ENCODE peak calls at places on chromosome 17, in four cellular contexts. W, F, X and I are unnamed samples.

GRCh38 chr17:17913695-17914332 is 58.4 kb downstream of the TOM1L2 start:
- DNase-seq in W (peak), F (peak), X (no peak), I (peak)

GRCh38 chr17:38551121-38551520 is 54.6 kb downstream of the SRCIN1 start:
- DNase-seq in W (no peak), F (no peak), X (no peak), I (no peak)

GRCh38 chr17:83085526-83086196 is 6.3 kb downstream of the METRNL start:
- DNase-seq in W (no peak), F (no peak), X (no peak), I (no peak)

GRCh38 chr17:29021251-29021650 is 15.4 kb upstream of the SEZ6 start:
- DNase-seq in W (no peak), F (no peak), X (no peak), I (no peak)

GRCh38 chr17:48970224-48970623 is 1.8 kb upstream of the GIP start:
- DNase-seq in W (no peak), F (peak), X (no peak), I (peak)

GRCh38 chr17:5772720-5773119 is 188.4 kb upstream of the NLRP1 start:
- DNase-seq in W (peak), F (no peak), X (no peak), I (no peak)

GRCh38 chr17:48429638-48430586 is at the start of gene SKAP1:
- DNase-seq in W (no peak), F (no peak), X (no peak), I (no peak)

GRCh38 chr17:64653325-64653984 is 8.7 kb downstream of the SMURF2 start:
- DNase-seq in W (peak), F (no peak), X (no peak), I (no peak)

GRCh38 chr17:70569131-70569530 is 399.8 kb downstream of the KCNJ2 start:
- DNase-seq in W (no peak), F (no peak), X (no peak), I (no peak)

GRCh38 chr17:55238931-55239297 is 25.8 kb upstream of the HLF start:
- DNase-seq in W (no peak), F (peak), X (no peak), I (no peak)

GRCh38 chr17:5260542-5260941 is 21.5 kb upstream of the RABEP1 start:
- DNase-seq in W (no peak), F (no peak), X (no peak), I (no peak)

GRCh38 chr17:47621293-47622178 is 28.2 kb upstream of the KPNB1 start:
- DNase-seq in W (peak), F (no peak), X (no peak), I (peak)

GRCh38 chr17:82795615-82796014 is 43.8 kb downstream of the TBCD start:
- DNase-seq in W (no peak), F (no peak), X (no peak), I (no peak)

GRCh38 chr17:28421775-28422305 is 15.8 kb upstream of the SLC46A1 start:
- DNase-seq in W (no peak), F (no peak), X (no peak), I (no peak)

GRCh38 chr17:74431568-74432483 is at the start of gene GPRC5C:
- DNase-seq in W (no peak), F (peak), X (no peak), I (no peak)

DNA sequence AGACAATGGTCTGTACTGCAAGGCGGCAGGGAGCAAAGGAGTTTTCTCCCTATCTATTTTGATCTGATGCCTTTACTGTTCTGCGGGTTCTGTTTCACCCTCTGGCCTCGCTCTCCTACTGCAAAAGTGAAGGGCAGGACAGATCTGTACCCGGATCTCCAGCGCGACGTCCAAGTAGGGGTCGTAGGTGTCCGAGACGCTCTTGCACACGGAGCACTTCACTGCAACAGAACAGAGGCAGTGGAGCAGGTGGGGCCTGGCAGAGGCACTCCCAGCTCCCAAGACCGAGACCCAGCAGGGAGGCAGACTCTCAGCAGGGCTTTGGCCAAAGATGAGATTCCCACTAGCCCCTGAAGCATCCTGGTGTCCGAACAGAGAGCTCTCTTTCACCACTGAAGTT is 19.8 kb downstream of the USP36 start:
- DNase-seq in W (no peak), F (no peak), X (no peak), I (no peak)
- H3K9ac ChIP-seq in W (no peak), F (no peak), X (no peak), I (no peak)

DNA sequence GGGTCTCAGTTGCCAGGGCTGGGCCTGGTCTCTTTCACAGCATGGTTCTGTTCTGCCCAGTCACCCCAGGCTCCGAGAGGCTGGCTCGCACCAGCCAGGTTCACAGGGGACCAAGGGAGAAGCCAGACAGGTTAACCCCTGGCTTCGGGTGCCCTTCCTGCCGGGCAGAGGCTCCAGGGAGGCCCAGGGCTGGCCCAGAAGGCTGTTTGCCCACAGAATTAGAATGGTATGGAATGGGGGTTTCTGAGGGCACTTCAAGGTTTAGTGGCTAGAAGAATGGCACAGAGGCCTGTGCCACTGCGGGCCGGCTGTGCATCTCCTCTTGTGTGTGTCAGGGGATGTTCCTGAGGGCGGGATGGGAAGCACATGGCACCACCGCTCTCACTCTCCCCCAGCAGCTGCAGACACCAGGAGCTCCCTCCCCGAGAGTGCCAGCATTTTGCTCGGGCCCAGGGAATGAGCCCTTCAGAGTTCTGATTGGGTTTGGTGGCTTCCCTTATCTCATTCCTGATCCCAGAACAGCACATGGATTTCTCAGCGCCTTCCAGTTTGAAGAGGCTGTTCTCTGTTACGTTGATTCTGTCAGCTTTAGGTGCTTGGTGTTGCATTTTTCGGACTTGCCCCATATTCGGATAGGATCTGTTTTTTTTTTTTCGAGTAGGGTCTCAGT is 23.7 kb downstream of the UNC13D start:
- DNase-seq in W (no peak), F (no peak), X (no peak), I (no peak)
- H2AFZ ChIP-seq in W (no peak), F (no peak), X (no peak), I (no peak)

GRCh38 chr17:39889200-39889599 is 21.2 kb downstream of the ZPBP2 start:
- DNase-seq in W (no peak), F (no peak), X (no peak), I (no peak)
- TF ChIP-seq FOS in W (no peak), F (no peak), X (no peak), I (no peak)

GRCh38 chr17:50026901-50027638 is 28.8 kb upstream of the ITGA3 start:
- DNase-seq in W (peak), F (peak), X (no peak), I (peak)

GRCh38 chr17:50026046-50026675 is 29.7 kb upstream of the ITGA3 start:
- DNase-seq in W (no peak), F (no peak), X (no peak), I (no peak)

GRCh38 chr17:50029185-50029584 is 26.7 kb upstream of the ITGA3 start:
- DNase-seq in W (no peak), F (no peak), X (no peak), I (no peak)

GRCh38 chr17:50028207-50029120 is 27.4 kb upstream of the ITGA3 start:
- DNase-seq in W (peak), F (no peak), X (no peak), I (peak)

GRCh38 chr17:50027639-50028206 is 28.2 kb upstream of the ITGA3 start:
- DNase-seq in W (peak), F (no peak), X (no peak), I (peak)
- H3K9ac ChIP-seq in W (peak), F (no peak), X (no peak), I (peak)

DNA sequence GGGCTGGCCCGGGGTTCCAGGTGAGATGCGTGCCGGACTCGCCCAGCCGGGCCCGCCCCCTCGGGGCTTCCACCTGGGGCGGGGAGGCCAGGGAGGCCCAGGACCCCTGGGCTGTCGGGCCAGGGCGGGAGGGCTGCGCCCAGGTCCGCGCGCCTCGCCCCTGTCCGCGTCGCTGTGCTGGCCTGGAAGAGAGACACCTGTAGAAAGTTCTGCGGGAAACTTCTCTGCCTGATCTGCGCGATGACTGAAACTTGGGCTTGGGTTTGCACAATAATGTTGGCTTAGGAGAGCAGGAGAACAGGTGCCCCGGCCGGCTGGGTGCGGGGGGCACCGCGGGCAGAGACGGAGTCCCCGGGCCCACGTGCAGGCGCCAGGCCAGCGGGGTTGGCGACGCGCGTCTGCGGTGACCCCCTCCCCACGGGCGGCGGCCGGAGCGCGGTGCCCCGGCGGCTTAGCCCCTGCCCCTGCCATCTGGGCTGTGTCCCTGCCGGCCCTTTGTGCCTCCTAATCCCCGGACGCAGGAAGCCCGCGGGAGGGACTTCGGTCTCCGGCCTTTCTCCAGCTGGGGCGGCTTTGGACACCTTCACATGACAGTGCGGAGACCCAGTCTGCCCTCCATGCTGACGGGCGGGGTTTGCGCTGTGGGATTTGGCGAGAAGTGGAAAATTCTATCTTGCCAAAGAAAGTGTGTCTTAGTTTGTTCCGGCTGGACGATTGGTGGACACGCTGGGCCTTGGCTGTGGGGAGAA is 483 bp downstream of the LLGL2 start:
- DNase-seq in W (no peak), F (peak), X (no peak), I (no peak)
- H2AFZ ChIP-seq in W (peak), F (peak), X (peak), I (peak)

GRCh38 chr17:76492250-76492988 is 8.8 kb downstream of the RHBDF2 start:
- DNase-seq in W (no peak), F (no peak), X (peak), I (no peak)
- TF ChIP-seq FOS in W (no peak), F (no peak), X (no peak), I (no peak)

GRCh38 chr17:61684172-61684571 is 93.2 kb upstream of the NACA2 start:
- DNase-seq in W (no peak), F (no peak), X (no peak), I (no peak)
- H3K9ac ChIP-seq in W (no peak), F (no peak), X (no peak), I (no peak)

GRCh38 chr17:43025290-43025657 is 243 bp downstream of the RND2 start:
- DNase-seq in W (no peak), F (no peak), X (no peak), I (no peak)
- H2AFZ ChIP-seq in W (peak), F (peak), X (no peak), I (peak)

DNA sequence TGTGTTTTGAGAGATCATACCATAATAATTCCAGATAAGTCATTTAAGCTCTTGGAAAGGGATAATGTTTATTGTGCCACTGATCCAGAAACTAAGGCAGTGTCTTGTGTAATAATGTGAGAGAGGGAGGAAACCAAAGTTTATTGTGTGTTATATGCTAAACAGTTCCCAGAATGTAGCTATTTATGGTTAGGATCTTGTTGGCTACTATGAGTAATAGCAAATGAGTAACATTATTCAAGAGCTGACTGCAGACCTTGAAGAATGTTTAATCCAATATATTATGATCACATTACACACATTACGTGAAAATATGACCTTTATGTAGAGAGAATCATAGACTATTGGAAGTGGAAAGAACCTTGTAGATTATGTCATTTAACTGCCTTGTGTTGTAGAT is 139.5 kb downstream of the BCAS3 start:
- DNase-seq in W (peak), F (no peak), X (no peak), I (no peak)
- TF ChIP-seq FOS in W (peak), F (no peak), X (no peak), I (no peak)